ENCODE peak calls at places on chromosomes 1 and 21, in five cellular contexts. Y, N, Q, L and D are unnamed samples.
A peak's percentile ranks its signal among the peaks of the same experiment; 100 is the strongest.

GRCh38 chr1:28313710-28314510 is 14.9 kb upstream of the MED18 start:
- DNase-seq in Y (no peak), Q (peak; percentile 77), L (peak; percentile 47), N (peak; percentile 48), D (no peak)

GRCh38 chr1:202848191-202848542 is 37.4 kb downstream of the PCAT6 start:
- DNase-seq in Y (no peak), L (no peak), Q (peak; percentile 14), N (no peak), D (no peak)

GRCh38 chr1:41455479-41456271 is 28.8 kb downstream of the EDN2 start:
- DNase-seq in Q (peak; percentile 79), N (peak; percentile 90), Y (no peak), L (no peak), D (no peak)

GRCh38 chr1:175040324-175040910 is 17.2 kb upstream of the MRPS14 start:
- DNase-seq in Y (no peak), Q (no peak), L (no peak), N (no peak), D (no peak)

GRCh38 chr1:25054526-25054925 is 124.5 kb upstream of the RUNX3 start:
- DNase-seq in Q (no peak), Y (no peak), L (no peak), N (no peak), D (no peak)

GRCh38 chr1:220810179-220810653 is 23.5 kb downstream of the MTARC1 start:
- DNase-seq in Q (no peak), L (peak; percentile 57), N (peak; percentile 84), Y (peak; percentile 88), D (peak; percentile 83)

GRCh38 chr1:205298191-205298994 is 23.2 kb downstream of the NUAK2 start:
- DNase-seq in Q (peak; percentile 93), Y (no peak), L (peak; percentile 91), N (no peak), D (no peak)

GRCh38 chr1:247110627-247111258 is 6.6 kb upstream of the ZNF669 start:
- DNase-seq in Y (no peak), N (no peak), L (no peak), Q (peak; percentile 14), D (peak; percentile 53)

GRCh38 chr1:207404849-207405525 is 49.1 kb upstream of the CR2 start:
- DNase-seq in Y (no peak), N (no peak), Q (peak; percentile 52), L (peak; percentile 68), D (no peak)

GRCh38 chr1:1946540-1946939 is 27.5 kb upstream of the TMEM52 start:
- DNase-seq in Q (no peak), N (peak; percentile 59), Y (peak; percentile 94), L (no peak), D (no peak)

GRCh38 chr1:96722161-96722908 is 751 bp downstream of the PTBP2 start:
- DNase-seq in N (peak; percentile 72), L (peak; percentile 46), Q (peak; percentile 55), Y (peak; percentile 65), D (peak; percentile 73)

GRCh38 chr1:209246660-209247059 is 336.9 kb upstream of the CAMK1G start:
- DNase-seq in Y (no peak), L (peak; percentile 9), N (no peak), Q (peak; percentile 34), D (peak; percentile 10)

GRCh38 chr1:6313382-6314265 is 52.7 kb upstream of the GPR153 start:
- DNase-seq in Y (no peak), L (no peak), N (no peak), Q (no peak), D (no peak)

GRCh38 chr1:189751311-189751710 is 726.4 kb downstream of the BRINP3 start:
- DNase-seq in L (no peak), N (no peak), Q (no peak), Y (no peak), D (no peak)

GRCh38 chr1:205449254-205449749 is 6.5 kb downstream of the BLACAT1 start:
- DNase-seq in Q (no peak), Y (no peak), N (no peak), L (no peak), D (no peak)

GRCh38 chr1:28986296-28986910 is 72.0 kb downstream of the EPB41 start:
- DNase-seq in Q (no peak), N (no peak), Y (no peak), L (no peak), D (no peak)

GRCh38 chr1:66460776-66461175 is 73.2 kb upstream of the SGIP1 start:
- DNase-seq in Y (no peak), N (no peak), L (no peak), Q (peak; percentile 22), D (no peak)

GRCh38 chr1:54461731-54462596 is 55.8 kb upstream of the SSBP3 start:
- DNase-seq in N (no peak), Q (no peak), Y (no peak), L (no peak), D (no peak)

GRCh38 chr1:233386336-233386735 is 58.8 kb downstream of the MAP3K21 start:
- DNase-seq in Q (peak; percentile 59), Y (no peak), L (no peak), N (no peak), D (no peak)

GRCh38 chr1:39407889-39408640 is 83.4 kb upstream of the BMP8A start:
- DNase-seq in Q (no peak), L (no peak), Y (no peak), N (no peak), D (no peak)

GRCh38 chr1:160007577-160008200 is 24.1 kb downstream of the PIGM start:
- DNase-seq in L (peak; percentile 29), Q (no peak), Y (no peak), N (no peak), D (no peak)

GRCh38 chr1:228988655-228989054 is 253.4 kb downstream of the RHOU start:
- DNase-seq in L (no peak), N (peak; percentile 54), Q (no peak), Y (no peak), D (no peak)

GRCh38 chr1:109484519-109484975 is 842 bp downstream of the ATXN7L2 start:
- DNase-seq in Q (no peak), N (no peak), L (no peak), Y (no peak), D (no peak)

GRCh38 chr21:31261759-31262158 is 82.3 kb downstream of the TIAM1 start:
- DNase-seq in L (no peak), Q (no peak), Y (no peak), N (no peak), D (no peak)

GRCh38 chr1:207711285-207711684 is 40.6 kb upstream of the CD46 start:
- DNase-seq in Y (no peak), L (peak; percentile 27), Q (peak; percentile 14), N (no peak), D (peak; percentile 47)

GRCh38 chr21:29817450-29817849 is 122.3 kb downstream of the GRIK1 start:
- DNase-seq in N (no peak), L (no peak), Q (no peak), Y (no peak), D (no peak)

GRCh38 chr1:224517171-224517570 is 82.6 kb upstream of the WDR26 start:
- DNase-seq in Y (no peak), Q (no peak), L (no peak), N (no peak), D (no peak)

GRCh38 chr1:18479484-18479883 is 1.2 kb upstream of the KLHDC7A start:
- DNase-seq in Y (no peak), N (no peak), Q (no peak), L (no peak), D (no peak)

GRCh38 chr1:115767403-115767802 is 1.1 kb downstream of the CASQ2 start:
- DNase-seq in Y (no peak), Q (no peak), N (peak; percentile 62), L (no peak), D (no peak)

GRCh38 chr1:115768549-115768948 is at the start of gene CASQ2:
- DNase-seq in Q (no peak), L (no peak), N (peak; percentile 83), Y (no peak), D (no peak)

GRCh38 chr1:115771094-115771846 is 2.8 kb upstream of the CASQ2 start:
- DNase-seq in Y (peak; percentile 21), Q (peak; percentile 67), L (no peak), N (no peak), D (peak; percentile 21)

DNA sequence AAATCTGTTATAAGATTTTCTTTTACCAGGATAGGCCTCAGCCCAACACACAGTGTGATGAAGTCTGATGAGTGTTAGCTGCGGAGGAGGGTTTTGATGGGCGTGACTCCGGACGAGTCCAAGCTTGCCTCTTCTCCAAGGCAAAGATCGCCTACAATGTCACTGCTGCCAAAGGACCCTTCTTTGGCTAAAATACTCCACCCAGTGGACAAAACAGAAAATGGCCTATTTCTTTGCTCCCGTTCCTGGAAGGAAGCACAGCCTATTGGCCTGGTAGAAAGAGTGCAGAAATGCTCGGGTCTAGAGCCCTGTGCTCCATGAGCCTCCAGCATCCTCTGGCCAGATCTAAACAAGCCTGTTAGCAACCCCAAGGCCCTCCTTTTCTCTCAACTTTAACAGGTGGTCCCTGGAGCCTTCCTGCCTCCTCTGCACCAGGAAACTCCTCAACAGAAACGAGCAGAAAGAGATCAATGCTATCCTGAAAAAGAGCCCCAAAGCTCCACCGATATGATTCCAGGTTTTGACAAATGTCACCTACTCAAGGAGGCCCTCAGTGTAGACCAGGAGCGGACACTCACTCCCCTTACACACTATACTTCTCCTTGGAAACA is 3.4 kb upstream of the CASQ2 start:
- DNase-seq in Y (peak; percentile 71), L (peak; percentile 38), Q (peak; percentile 94), N (peak; percentile 79), D (peak; percentile 79)
- H3K27ac ChIP-seq in Y (no peak overlapping the region), L (peak overlapping the region; percentile 79), Q (peak overlapping the region; percentile 86), N (peak overlapping the region; percentile 63), D (peak overlapping the region; percentile 15)

GRCh38 chr1:7408771-7409150 is 362.3 kb upstream of the VAMP3 start:
- DNase-seq in N (no peak), Y (no peak), L (no peak), Q (no peak), D (no peak)
- TF ChIP-seq CTCF in N (no peak), Y (no peak), L (no peak), Q (no peak), D (no peak)

GRCh38 chr1:100265562-100265930 is 470 bp upstream of the RTCA start:
- DNase-seq in Q (peak; percentile 48), N (no peak), Y (no peak), L (no peak), D (no peak)

GRCh38 chr1:100265931-100266830 is at the start of gene RTCA:
- DNase-seq in L (peak; percentile 74), Q (peak; percentile 91), N (peak; percentile 98), Y (peak; percentile 97), D (peak; percentile 95)

GRCh38 chr1:100267284-100267683 is 1.3 kb downstream of the RTCA start:
- DNase-seq in Q (no peak), L (no peak), Y (no peak), N (no peak), D (no peak)

GRCh38 chr1:100268202-100268601 is 2.2 kb downstream of the RTCA start:
- DNase-seq in Q (no peak), N (no peak), Y (no peak), L (no peak), D (no peak)
- H3K4me3 ChIP-seq in Q (no peak overlapping the region), N (no peak overlapping the region), Y (no peak overlapping the region), L (no peak overlapping the region), D (no peak overlapping the region)

GRCh38 chr1:236497908-236498307 is 25.9 kb upstream of the LGALS8 start:
- DNase-seq in Q (no peak), N (no peak), Y (no peak), L (no peak), D (no peak)

GRCh38 chr1:236501093-236501492 is 22.7 kb upstream of the LGALS8 start:
- DNase-seq in N (no peak), Y (no peak), Q (no peak), L (no peak), D (no peak)

GRCh38 chr1:236507022-236507700 is 16.6 kb upstream of the LGALS8 start:
- DNase-seq in L (no peak), Y (peak; percentile 77), Q (no peak), N (peak; percentile 57), D (no peak)

GRCh38 chr1:236502972-236503639 is 20.7 kb upstream of the LGALS8 start:
- DNase-seq in Y (peak; percentile 46), Q (peak; percentile 52), N (peak; percentile 59), L (peak; percentile 60), D (no peak)

GRCh38 chr1:236502579-236502971 is 21.2 kb upstream of the LGALS8 start:
- DNase-seq in L (no peak), N (no peak), Y (no peak), Q (peak; percentile 31), D (no peak)
- H3K27ac ChIP-seq in L (peak overlapping the region; percentile 83), N (no peak overlapping the region), Y (peak overlapping the region; percentile 76), Q (no peak overlapping the region), D (no peak overlapping the region)